ENCODE peak calls at places on chromosomes 11 and 22, in eight cellular contexts. One of them, this sample, is unnamed.

GRCh38 chr11:101103431-101103830 is 26.2 kb downstream of the PGR start:
- DNase-seq in small intestine: no peak
- DNase-seq in tibial artery: no peak
- DNase-seq in right atrium auricular region: no peak
- DNase-seq in HL-60: no peak
- DNase-seq in HAP-1: no peak
- DNase-seq in SK-N-SH: no peak
- DNase-seq in left ventricle myocardium inferior: no peak
- DNase-seq in this sample: no peak

GRCh38 chr11:70105369-70105754 is 27.2 kb downstream of the ANO1 start:
- DNase-seq in small intestine: no peak
- DNase-seq in tibial artery: no peak
- DNase-seq in right atrium auricular region: no peak
- DNase-seq in HL-60: no peak
- DNase-seq in HAP-1: no peak
- DNase-seq in SK-N-SH: peak; percentile 37
- DNase-seq in left ventricle myocardium inferior: no peak
- DNase-seq in this sample: no peak

GRCh38 chr11:124233376-124233775 is 7.5 kb upstream of the OR8G1 start:
- DNase-seq in small intestine: no peak
- DNase-seq in tibial artery: no peak
- DNase-seq in right atrium auricular region: no peak
- DNase-seq in HL-60: no peak
- DNase-seq in HAP-1: no peak
- DNase-seq in SK-N-SH: no peak
- DNase-seq in left ventricle myocardium inferior: no peak
- DNase-seq in this sample: no peak

GRCh38 chr11:83864412-83865057 is 578.4 kb upstream of the CCDC90B start:
- DNase-seq in small intestine: no peak
- DNase-seq in tibial artery: no peak
- DNase-seq in right atrium auricular region: no peak
- DNase-seq in HL-60: no peak
- DNase-seq in HAP-1: no peak
- DNase-seq in SK-N-SH: peak; percentile 39
- DNase-seq in left ventricle myocardium inferior: no peak
- DNase-seq in this sample: no peak

GRCh38 chr22:22881116-22882032 is 6.2 kb upstream of the IGLL5 start:
- DNase-seq in small intestine: no peak
- DNase-seq in tibial artery: no peak
- DNase-seq in right atrium auricular region: no peak
- DNase-seq in HL-60: no peak
- DNase-seq in HAP-1: no peak
- DNase-seq in SK-N-SH: peak; percentile 79
- DNase-seq in left ventricle myocardium inferior: no peak
- DNase-seq in this sample: no peak

GRCh38 chr22:36587289-36588154 is 58.6 kb upstream of the EIF3D start:
- DNase-seq in small intestine: no peak
- DNase-seq in tibial artery: no peak
- DNase-seq in right atrium auricular region: no peak
- DNase-seq in HL-60: no peak
- DNase-seq in HAP-1: no peak
- DNase-seq in SK-N-SH: no peak
- DNase-seq in left ventricle myocardium inferior: no peak
- DNase-seq in this sample: no peak

GRCh38 chr11:70481625-70482528 is 83.5 kb downstream of the CTTN start:
- DNase-seq in small intestine: peak; percentile 83
- DNase-seq in tibial artery: no peak
- DNase-seq in right atrium auricular region: no peak
- DNase-seq in HL-60: no peak
- DNase-seq in HAP-1: no peak
- DNase-seq in SK-N-SH: no peak
- DNase-seq in left ventricle myocardium inferior: peak; percentile 48
- DNase-seq in this sample: no peak

GRCh38 chr22:36294801-36295200 is 41.9 kb downstream of the APOL1 start:
- DNase-seq in small intestine: no peak
- DNase-seq in tibial artery: peak; percentile 62
- DNase-seq in right atrium auricular region: no peak
- DNase-seq in HL-60: no peak
- DNase-seq in HAP-1: no peak
- DNase-seq in SK-N-SH: no peak
- DNase-seq in left ventricle myocardium inferior: peak; percentile 8
- DNase-seq in this sample: no peak

GRCh38 chr11:79262221-79262620 is 178.6 kb downstream of the TENM4 start:
- DNase-seq in small intestine: no peak
- DNase-seq in tibial artery: no peak
- DNase-seq in right atrium auricular region: no peak
- DNase-seq in HL-60: no peak
- DNase-seq in HAP-1: no peak
- DNase-seq in SK-N-SH: no peak
- DNase-seq in left ventricle myocardium inferior: no peak
- DNase-seq in this sample: no peak

GRCh38 chr11:133995066-133995465 is 38.3 kb upstream of the IGSF9B start:
- DNase-seq in small intestine: no peak
- DNase-seq in tibial artery: no peak
- DNase-seq in right atrium auricular region: no peak
- DNase-seq in HL-60: no peak
- DNase-seq in HAP-1: no peak
- DNase-seq in SK-N-SH: no peak
- DNase-seq in left ventricle myocardium inferior: no peak
- DNase-seq in this sample: no peak

GRCh38 chr11:134126197-134126822 is 57.4 kb downstream of the JAM3 start:
- DNase-seq in small intestine: no peak
- DNase-seq in tibial artery: no peak
- DNase-seq in right atrium auricular region: no peak
- DNase-seq in HL-60: no peak
- DNase-seq in HAP-1: no peak
- DNase-seq in SK-N-SH: peak; percentile 50
- DNase-seq in left ventricle myocardium inferior: no peak
- DNase-seq in this sample: no peak

GRCh38 chr11:75813622-75814039 is 1.4 kb upstream of the UVRAG start:
- DNase-seq in small intestine: no peak
- DNase-seq in tibial artery: no peak
- DNase-seq in right atrium auricular region: no peak
- DNase-seq in HL-60: no peak
- DNase-seq in HAP-1: no peak
- DNase-seq in SK-N-SH: no peak
- DNase-seq in left ventricle myocardium inferior: no peak
- DNase-seq in this sample: no peak

GRCh38 chr11:119091966-119092879 is 7.5 kb downstream of the HMBS start:
- DNase-seq in small intestine: no peak
- DNase-seq in tibial artery: no peak
- DNase-seq in right atrium auricular region: no peak
- DNase-seq in HL-60: peak; percentile 53
- DNase-seq in HAP-1: peak; percentile 50
- DNase-seq in SK-N-SH: no peak
- DNase-seq in left ventricle myocardium inferior: no peak
- DNase-seq in this sample: no peak

GRCh38 chr11:6523253-6523652 is 26.2 kb downstream of the DNHD1 start:
- DNase-seq in small intestine: no peak
- DNase-seq in tibial artery: no peak
- DNase-seq in right atrium auricular region: no peak
- DNase-seq in HL-60: no peak
- DNase-seq in HAP-1: no peak
- DNase-seq in SK-N-SH: no peak
- DNase-seq in left ventricle myocardium inferior: no peak
- DNase-seq in this sample: no peak

GRCh38 chr11:31655483-31655882 is 145.9 kb downstream of the ELP4 start:
- DNase-seq in small intestine: no peak
- DNase-seq in tibial artery: no peak
- DNase-seq in right atrium auricular region: no peak
- DNase-seq in HL-60: no peak
- DNase-seq in HAP-1: no peak
- DNase-seq in SK-N-SH: no peak
- DNase-seq in left ventricle myocardium inferior: no peak
- DNase-seq in this sample: no peak

GRCh38 chr11:44774736-44775135 is 48.0 kb downstream of the TSPAN18 start:
- DNase-seq in small intestine: no peak
- DNase-seq in tibial artery: no peak
- DNase-seq in right atrium auricular region: no peak
- DNase-seq in HL-60: no peak
- DNase-seq in HAP-1: no peak
- DNase-seq in SK-N-SH: no peak
- DNase-seq in left ventricle myocardium inferior: no peak
- DNase-seq in this sample: no peak

GRCh38 chr11:44771252-44771734 is 44.5 kb downstream of the TSPAN18 start:
- DNase-seq in small intestine: no peak
- DNase-seq in tibial artery: no peak
- DNase-seq in right atrium auricular region: no peak
- DNase-seq in HL-60: no peak
- DNase-seq in HAP-1: no peak
- DNase-seq in SK-N-SH: no peak
- DNase-seq in left ventricle myocardium inferior: no peak
- DNase-seq in this sample: no peak

GRCh38 chr11:44775366-44776356 is 48.9 kb downstream of the TSPAN18 start:
- DNase-seq in small intestine: peak; percentile 79
- DNase-seq in tibial artery: peak; percentile 63
- DNase-seq in right atrium auricular region: no peak
- DNase-seq in HL-60: peak; percentile 70
- DNase-seq in HAP-1: peak; percentile 88
- DNase-seq in SK-N-SH: peak; percentile 69
- DNase-seq in left ventricle myocardium inferior: peak; percentile 53
- DNase-seq in this sample: no peak

GRCh38 chr11:44773351-44773965 is 46.7 kb downstream of the TSPAN18 start:
- DNase-seq in small intestine: no peak
- DNase-seq in tibial artery: no peak
- DNase-seq in right atrium auricular region: no peak
- DNase-seq in HL-60: no peak
- DNase-seq in HAP-1: no peak
- DNase-seq in SK-N-SH: no peak
- DNase-seq in left ventricle myocardium inferior: no peak
- DNase-seq in this sample: no peak

GRCh38 chr11:44774131-44774530 is 47.4 kb downstream of the TSPAN18 start:
- DNase-seq in small intestine: no peak
- DNase-seq in tibial artery: no peak
- DNase-seq in right atrium auricular region: peak; percentile 72
- DNase-seq in HL-60: no peak
- DNase-seq in HAP-1: no peak
- DNase-seq in SK-N-SH: no peak
- DNase-seq in left ventricle myocardium inferior: peak; percentile 85
- DNase-seq in this sample: peak; percentile 17
- H3K4me3 ChIP-seq in small intestine: no peak overlapping the region
- H3K4me3 ChIP-seq in tibial artery: no peak overlapping the region
- H3K4me3 ChIP-seq in right atrium auricular region: no peak overlapping the region
- H3K4me3 ChIP-seq in HL-60: no peak overlapping the region
- H3K4me3 ChIP-seq in HAP-1: no peak overlapping the region
- H3K4me3 ChIP-seq in SK-N-SH: no peak overlapping the region
- H3K4me3 ChIP-seq in left ventricle myocardium inferior: peak overlapping the region; percentile 22
- H3K4me3 ChIP-seq in this sample: no peak overlapping the region

GRCh38 chr11:95699631-95700470 is 89.7 kb downstream of the FAM76B start:
- DNase-seq in small intestine: no peak
- DNase-seq in tibial artery: no peak
- DNase-seq in right atrium auricular region: no peak
- DNase-seq in HL-60: no peak
- DNase-seq in HAP-1: no peak
- DNase-seq in SK-N-SH: no peak
- DNase-seq in left ventricle myocardium inferior: no peak
- DNase-seq in this sample: no peak
- H3K4me3 ChIP-seq in small intestine: no peak overlapping the region
- H3K4me3 ChIP-seq in tibial artery: no peak overlapping the region
- H3K4me3 ChIP-seq in right atrium auricular region: no peak overlapping the region
- H3K4me3 ChIP-seq in HL-60: no peak overlapping the region
- H3K4me3 ChIP-seq in HAP-1: no peak overlapping the region
- H3K4me3 ChIP-seq in SK-N-SH: no peak overlapping the region
- H3K4me3 ChIP-seq in left ventricle myocardium inferior: no peak overlapping the region
- H3K4me3 ChIP-seq in this sample: no peak overlapping the region

GRCh38 chr22:19764636-19765476 is 4.3 kb downstream of the TBX1 start:
- DNase-seq in small intestine: no peak
- DNase-seq in tibial artery: no peak
- DNase-seq in right atrium auricular region: no peak
- DNase-seq in HL-60: no peak
- DNase-seq in HAP-1: no peak
- DNase-seq in SK-N-SH: no peak
- DNase-seq in left ventricle myocardium inferior: no peak
- DNase-seq in this sample: no peak

GRCh38 chr22:19764050-19764593 is 3.5 kb downstream of the TBX1 start:
- DNase-seq in small intestine: no peak
- DNase-seq in tibial artery: no peak
- DNase-seq in right atrium auricular region: no peak
- DNase-seq in HL-60: no peak
- DNase-seq in HAP-1: no peak
- DNase-seq in SK-N-SH: no peak
- DNase-seq in left ventricle myocardium inferior: no peak
- DNase-seq in this sample: no peak

GRCh38 chr22:19766506-19767426 is 6.2 kb downstream of the TBX1 start:
- DNase-seq in small intestine: peak; percentile 28
- DNase-seq in tibial artery: no peak
- DNase-seq in right atrium auricular region: peak; percentile 62
- DNase-seq in HL-60: peak; percentile 90
- DNase-seq in HAP-1: no peak
- DNase-seq in SK-N-SH: peak; percentile 78
- DNase-seq in left ventricle myocardium inferior: peak; percentile 48
- DNase-seq in this sample: no peak

GRCh38 chr22:19766235-19766505 is 5.6 kb downstream of the TBX1 start:
- DNase-seq in small intestine: no peak
- DNase-seq in tibial artery: no peak
- DNase-seq in right atrium auricular region: no peak
- DNase-seq in HL-60: no peak
- DNase-seq in HAP-1: no peak
- DNase-seq in SK-N-SH: peak; percentile 68
- DNase-seq in left ventricle myocardium inferior: no peak
- DNase-seq in this sample: no peak

GRCh38 chr22:19765477-19766234 is 5.1 kb downstream of the TBX1 start:
- DNase-seq in small intestine: peak; percentile 18
- DNase-seq in tibial artery: no peak
- DNase-seq in right atrium auricular region: no peak
- DNase-seq in HL-60: no peak
- DNase-seq in HAP-1: no peak
- DNase-seq in SK-N-SH: no peak
- DNase-seq in left ventricle myocardium inferior: no peak
- DNase-seq in this sample: no peak
- H3K4me3 ChIP-seq in small intestine: no peak overlapping the region
- H3K4me3 ChIP-seq in tibial artery: peak overlapping the region; percentile 42
- H3K4me3 ChIP-seq in right atrium auricular region: no peak overlapping the region
- H3K4me3 ChIP-seq in HL-60: peak overlapping the region; percentile 49
- H3K4me3 ChIP-seq in HAP-1: no peak overlapping the region
- H3K4me3 ChIP-seq in SK-N-SH: no peak overlapping the region
- H3K4me3 ChIP-seq in left ventricle myocardium inferior: peak overlapping the region; percentile 58
- H3K4me3 ChIP-seq in this sample: no peak overlapping the region

GRCh38 chr22:48489551-48490512 is 1337.8 kb downstream of the BRD1 start:
- DNase-seq in small intestine: no peak
- DNase-seq in tibial artery: peak; percentile 53
- DNase-seq in right atrium auricular region: no peak
- DNase-seq in HL-60: no peak
- DNase-seq in HAP-1: no peak
- DNase-seq in SK-N-SH: peak; percentile 48
- DNase-seq in left ventricle myocardium inferior: no peak
- DNase-seq in this sample: peak; percentile 62

GRCh38 chr22:48491451-48491941 is 1336.2 kb downstream of the BRD1 start:
- DNase-seq in small intestine: no peak
- DNase-seq in tibial artery: peak; percentile 46
- DNase-seq in right atrium auricular region: no peak
- DNase-seq in HL-60: no peak
- DNase-seq in HAP-1: no peak
- DNase-seq in SK-N-SH: no peak
- DNase-seq in left ventricle myocardium inferior: no peak
- DNase-seq in this sample: no peak

GRCh38 chr22:48488611-48489456 is 1338.8 kb downstream of the BRD1 start:
- DNase-seq in small intestine: no peak
- DNase-seq in tibial artery: peak; percentile 49
- DNase-seq in right atrium auricular region: no peak
- DNase-seq in HL-60: no peak
- DNase-seq in HAP-1: no peak
- DNase-seq in SK-N-SH: peak; percentile 54
- DNase-seq in left ventricle myocardium inferior: no peak
- DNase-seq in this sample: no peak

GRCh38 chr22:48492371-48493320 is 1335.0 kb downstream of the BRD1 start:
- DNase-seq in small intestine: peak; percentile 51
- DNase-seq in tibial artery: peak; percentile 61
- DNase-seq in right atrium auricular region: peak; percentile 63
- DNase-seq in HL-60: peak; percentile 57
- DNase-seq in HAP-1: peak; percentile 62
- DNase-seq in SK-N-SH: peak; percentile 84
- DNase-seq in left ventricle myocardium inferior: peak; percentile 31
- DNase-seq in this sample: peak; percentile 66

GRCh38 chr22:48490513-48491411 is 1336.9 kb downstream of the BRD1 start:
- DNase-seq in small intestine: no peak
- DNase-seq in tibial artery: peak; percentile 57
- DNase-seq in right atrium auricular region: no peak
- DNase-seq in HL-60: no peak
- DNase-seq in HAP-1: no peak
- DNase-seq in SK-N-SH: no peak
- DNase-seq in left ventricle myocardium inferior: no peak
- DNase-seq in this sample: no peak
- H3K4me3 ChIP-seq in small intestine: no peak overlapping the region
- H3K4me3 ChIP-seq in tibial artery: no peak overlapping the region
- H3K4me3 ChIP-seq in right atrium auricular region: no peak overlapping the region
- H3K4me3 ChIP-seq in HL-60: no peak overlapping the region
- H3K4me3 ChIP-seq in HAP-1: no peak overlapping the region
- H3K4me3 ChIP-seq in SK-N-SH: no peak overlapping the region
- H3K4me3 ChIP-seq in left ventricle myocardium inferior: peak overlapping the region; percentile 57
- H3K4me3 ChIP-seq in this sample: peak overlapping the region; percentile 34

This sample was measured in ovary.